ENCODE peak calls at places on chromosomes 5 and 9, in eight cellular contexts. M, Q, L, O, Z, P, W and U are unnamed samples.

GRCh38 chr9:121954477-121955175 is 138.5 kb downstream of the TTLL11 start:
- DNase-seq in M (no peak), Q (peak), L (no peak), O (peak), Z (no peak), P (no peak), W (peak), U (no peak)

GRCh38 chr9:130138791-130139190 is 33.4 kb upstream of the NCS1 start:
- DNase-seq in M (no peak), Q (peak), L (no peak), O (peak), Z (no peak), P (no peak), W (peak), U (no peak)

GRCh38 chr5:150562832-150563231 is 54.9 kb downstream of the NDST1 start:
- DNase-seq in M (no peak), Q (no peak), L (peak), O (peak), Z (peak), P (peak), W (peak), U (no peak)

GRCh38 chr5:83632874-83633273 is 87.8 kb downstream of the HAPLN1 start:
- DNase-seq in M (no peak), Q (no peak), L (peak), O (peak), Z (no peak), P (no peak), W (no peak), U (no peak)

GRCh38 chr9:81798606-81799005 is 109.3 kb upstream of the TLE1 start:
- DNase-seq in M (no peak), Q (no peak), L (peak), O (no peak), Z (no peak), P (no peak), W (no peak), U (no peak)

GRCh38 chr9:98135558-98135934 is 16.5 kb upstream of the TRIM14 start:
- DNase-seq in M (no peak), Q (no peak), L (no peak), O (no peak), Z (no peak), P (no peak), W (no peak), U (no peak)

GRCh38 chr9:23044549-23044948 is 597.9 kb downstream of the DMRTA1 start:
- DNase-seq in M (no peak), Q (no peak), L (no peak), O (no peak), Z (no peak), P (no peak), W (no peak), U (no peak)

GRCh38 chr9:138060365-138060764 is 182.8 kb downstream of the CACNA1B start:
- DNase-seq in M (no peak), Q (no peak), L (no peak), O (no peak), Z (no peak), P (no peak), W (no peak), U (no peak)

GRCh38 chr9:2024888-2025781 is 10.0 kb downstream of the SMARCA2 start:
- DNase-seq in M (no peak), Q (no peak), L (no peak), O (peak), Z (no peak), P (no peak), W (no peak), U (no peak)

GRCh38 chr9:131614340-131614739 is 69.0 kb downstream of the PRRT1B start:
- DNase-seq in M (no peak), Q (no peak), L (no peak), O (no peak), Z (no peak), P (no peak), W (no peak), U (no peak)

GRCh38 chr5:171874210-171874609 is 88.6 kb downstream of the SMIM23 start:
- DNase-seq in M (no peak), Q (no peak), L (no peak), O (peak), Z (no peak), P (no peak), W (peak), U (no peak)

GRCh38 chr9:2228132-2228531 is 213.0 kb downstream of the SMARCA2 start:
- DNase-seq in M (no peak), Q (peak), L (peak), O (peak), Z (peak), P (no peak), W (no peak), U (no peak)

GRCh38 chr5:66666778-66667177 is 70.6 kb downstream of the MAST4 start:
- DNase-seq in M (no peak), Q (peak), L (no peak), O (no peak), Z (no peak), P (no peak), W (no peak), U (no peak)

GRCh38 chr9:69936427-69936826 is 107.2 kb upstream of the MAMDC2 start:
- DNase-seq in M (no peak), Q (no peak), L (peak), O (peak), Z (no peak), P (no peak), W (no peak), U (no peak)

GRCh38 chr9:16579872-16580432 is 290.5 kb downstream of the BNC2 start:
- DNase-seq in M (no peak), Q (no peak), L (no peak), O (no peak), Z (no peak), P (no peak), W (no peak), U (no peak)

GRCh38 chr5:81553570-81554212 is 159.8 kb upstream of the ACOT12 start:
- DNase-seq in M (no peak), Q (no peak), L (no peak), O (no peak), Z (no peak), P (no peak), W (no peak), U (no peak)

GRCh38 chr9:8857330-8858249 is 1058.0 kb upstream of the DMAC1 start:
- DNase-seq in M (no peak), Q (peak), L (no peak), O (peak), Z (peak), P (no peak), W (no peak), U (no peak)